ENCODE peak calls at places on chromosomes 11 and 22, in ten cellular contexts. Z is H9, B is epithelial cell of esophagus, A is AG10803, W is fibroblast of mammary gland, M is hypothalamus, G is EL, K is RWPE2, C is RWPE1, T is GM04503. D is an unnamed sample.

GRCh38 chr22:43796567-43796966 is 15.5 kb downstream of the EFCAB6 start:
- DNase-seq in G (peak; percentile 31), W (peak; percentile 58), C (no peak), B (peak; percentile 59), K (no peak), T (peak; percentile 14), M (no peak), A (peak; percentile 70), Z (no peak), D (peak; percentile 20)

GRCh38 chr11:57349491-57350274 is 11.5 kb downstream of the P2RX3 start:
- DNase-seq in M (peak; percentile 19), W (peak; percentile 33), B (peak; percentile 50), T (no peak), G (peak; percentile 48), C (peak; percentile 55), Z (peak; percentile 86), K (no peak), A (peak; percentile 21), D (no peak)

GRCh38 chr22:41870786-41871185 is 37.9 kb downstream of the SREBF2 start:
- DNase-seq in K (no peak), G (no peak), W (no peak), C (no peak), T (no peak), M (no peak), B (no peak), Z (no peak), A (no peak), D (no peak)

GRCh38 chr11:69298778-69299461 is 5.0 kb downstream of the MYEOV start:
- DNase-seq in T (no peak), B (no peak), W (peak; percentile 45), M (no peak), C (peak; percentile 20), Z (no peak), A (no peak), G (peak; percentile 55), K (no peak), D (no peak)

GRCh38 chr11:44047298-44047697 is 483 bp upstream of the ACCSL start:
- DNase-seq in K (no peak), A (no peak), M (no peak), Z (no peak), T (no peak), G (no peak), B (no peak), W (no peak), C (no peak), D (no peak)

GRCh38 chr11:83007477-83007876 is 64.2 kb downstream of the RAB30 start:
- DNase-seq in M (no peak), W (no peak), T (no peak), B (no peak), K (no peak), C (no peak), A (no peak), Z (no peak), G (no peak), D (no peak)

GRCh38 chr22:45438364-45438763 is 24.9 kb downstream of the RIBC2 start:
- DNase-seq in Z (no peak), A (no peak), K (no peak), C (no peak), B (no peak), M (no peak), W (no peak), T (no peak), G (no peak), D (no peak)

GRCh38 chr22:19265779-19266178 is 25.7 kb downstream of the CLTCL1 start:
- DNase-seq in A (no peak), C (no peak), M (no peak), W (no peak), T (no peak), G (no peak), K (no peak), B (no peak), Z (no peak), D (no peak)

GRCh38 chr11:122883682-122883981 is 1.1 kb downstream of the JHY start:
- DNase-seq in T (no peak), A (no peak), G (no peak), C (no peak), K (no peak), M (no peak), B (no peak), W (no peak), Z (no peak), D (no peak)

GRCh38 chr11:35978173-35978572 is 34.3 kb downstream of the LDLRAD3 start:
- DNase-seq in B (no peak), T (no peak), W (no peak), Z (no peak), C (no peak), A (no peak), K (no peak), M (no peak), G (no peak), D (no peak)

GRCh38 chr22:37893583-37893983 is 12.5 kb upstream of the MICALL1 start:
- DNase-seq in Z (no peak), T (no peak), W (no peak), B (no peak), A (no peak), M (no peak), K (no peak), C (no peak), G (no peak), D (no peak)

GRCh38 chr22:37113757-37114156 is 4.2 kb upstream of the TMPRSS6 start:
- DNase-seq in B (no peak), G (no peak), Z (no peak), K (no peak), T (no peak), M (no peak), C (no peak), A (no peak), W (no peak), D (no peak)

D was measured in mammary epithelial cell.